ENCODE peak calls at places on chromosomes 5 and 9, in ten cellular contexts. V is stimulated activated naive CD8-positive, alpha-beta T cell treated with anti-CD3 and anti-CD28 coated beads, Interleukin-15, Interleukin-2, amounts not matched to agents 100 U/mL and 50 U/mL, for 24 hours; S is HEK293T; A is T-cell; X is ecto neural progenitor cell; J is SHP77; W is HTR-8/SVneo; M is activated T-helper 1 cell treated with Interleukin-2 at 50 U/mL for 16 hours; B is EL; Y is GM19239. U is an unnamed sample.

GRCh38 chr9:29456940-29457339 is 1883.7 kb upstream of the C9orf72 start:
- DNase-seq in W (no peak), V (no peak), A (no peak), S (no peak), M (no peak), B (peak; percentile 13), J (no peak), X (no peak), Y (no peak), U (peak; percentile 63)

GRCh38 chr9:92837191-92837590 is 40.6 kb downstream of the ZNF484 start:
- DNase-seq in J (no peak), B (no peak), M (no peak), Y (no peak), W (no peak), A (no peak), S (no peak), V (no peak), X (no peak), U (no peak)

GRCh38 chr5:82365026-82365425 is 86.9 kb upstream of the RPS23 start:
- DNase-seq in A (no peak), S (no peak), M (no peak), W (no peak), B (no peak), X (no peak), V (no peak), J (no peak), Y (no peak), U (no peak)

GRCh38 chr9:137569609-137570203 is 9.0 kb downstream of the DPH7 start:
- DNase-seq in B (no peak), Y (no peak), V (no peak), J (no peak), S (no peak), A (no peak), X (no peak), W (no peak), M (no peak), U (no peak)

GRCh38 chr5:112183103-112183634 is 235.9 kb downstream of the EPB41L4A start:
- DNase-seq in A (no peak), W (no peak), X (no peak), M (no peak), S (no peak), Y (no peak), J (no peak), V (no peak), B (no peak), U (peak; percentile 59)

GRCh38 chr5:142826741-142827492 is 56.7 kb downstream of the ARHGAP26 start:
- DNase-seq in B (peak; percentile 85), J (no peak), V (peak; percentile 32), S (no peak), W (peak; percentile 43), X (no peak), M (no peak), A (no peak), Y (no peak), U (peak; percentile 96)

GRCh38 chr9:114309096-114309495 is 13.8 kb upstream of the ORM1 start:
- DNase-seq in B (no peak), V (no peak), X (peak; percentile 33), W (no peak), S (no peak), Y (no peak), A (no peak), J (no peak), M (no peak), U (no peak)

GRCh38 chr5:37889612-37890317 is 49.9 kb upstream of the GDNF start:
- DNase-seq in M (no peak), J (no peak), X (no peak), Y (no peak), B (peak; percentile 95), A (no peak), S (no peak), W (peak; percentile 75), V (no peak), U (peak; percentile 97)

GRCh38 chr5:170221319-170221718 is 11.5 kb upstream of the C5orf58 start:
- DNase-seq in B (no peak), M (no peak), A (no peak), S (no peak), J (no peak), Y (no peak), V (no peak), X (peak; percentile 51), W (no peak), U (no peak)

GRCh38 chr5:56680731-56681130 is 134.6 kb upstream of the MAP3K1 start:
- DNase-seq in M (no peak), Y (no peak), J (no peak), W (no peak), V (no peak), A (no peak), S (no peak), B (no peak), X (no peak), U (no peak)

GRCh38 chr9:136578915-136579637 is 33.2 kb upstream of the NOTCH1 start:
- DNase-seq in B (no peak), W (no peak), M (no peak), V (peak; percentile 29), X (no peak), Y (no peak), J (peak; percentile 15), A (peak; percentile 19), S (peak; percentile 36), U (no peak)

GRCh38 chr9:82031538-82032280 is 43.1 kb downstream of the SPATA31D1 start:
- DNase-seq in J (no peak), M (no peak), S (peak; percentile 8), V (no peak), W (peak; percentile 3), X (no peak), B (peak; percentile 54), A (no peak), Y (no peak), U (peak; percentile 79)

GRCh38 chr9:121748727-121749546 is 97.5 kb downstream of the DAB2IP start:
- DNase-seq in A (no peak), V (no peak), J (no peak), W (no peak), M (no peak), X (no peak), S (no peak), Y (no peak), B (peak; percentile 21), U (peak; percentile 13)

GRCh38 chr5:127216143-127216542 is 74.5 kb upstream of the MEGF10 start:
- DNase-seq in J (no peak), M (no peak), X (no peak), W (no peak), B (no peak), S (no peak), V (no peak), Y (no peak), A (no peak), U (no peak)

GRCh38 chr5:53024535-53024934 is 35.4 kb downstream of the ITGA2 start:
- DNase-seq in X (no peak), Y (no peak), W (no peak), A (no peak), S (no peak), B (no peak), J (no peak), V (no peak), M (no peak), U (no peak)

GRCh38 chr9:82255533-82255932 is 267.0 kb downstream of the SPATA31D1 start:
- DNase-seq in J (no peak), V (no peak), S (no peak), X (no peak), A (no peak), M (no peak), Y (no peak), B (no peak), W (no peak), U (no peak)